ENCODE peak calls at places on chromosomes 12 and 14, in ten cellular contexts. One of them, this sample, is unnamed.

GRCh38 chr12:64797156-64797555 is 27.3 kb upstream of the TBC1D30 start:
- DNase-seq in tibial artery: no peak
- DNase-seq in AG10803: no peak
- DNase-seq in cardiac fibroblast: no peak
- DNase-seq in foreskin fibroblast: no peak
- DNase-seq in pancreas: no peak
- DNase-seq in AG04450: no peak
- DNase-seq in astrocyte of the cerebellum: no peak
- DNase-seq in A549: peak; percentile 22
- DNase-seq in K562: no peak
- DNase-seq in this sample: no peak

GRCh38 chr12:90287585-90287984 is 578.9 kb upstream of the ATP2B1 start:
- DNase-seq in tibial artery: no peak
- DNase-seq in AG10803: no peak
- DNase-seq in cardiac fibroblast: no peak
- DNase-seq in foreskin fibroblast: no peak
- DNase-seq in pancreas: no peak
- DNase-seq in AG04450: no peak
- DNase-seq in astrocyte of the cerebellum: no peak
- DNase-seq in A549: no peak
- DNase-seq in K562: no peak
- DNase-seq in this sample: no peak

GRCh38 chr12:74817499-74817898 is 279.9 kb downstream of the ATXN7L3B start:
- DNase-seq in tibial artery: no peak
- DNase-seq in AG10803: no peak
- DNase-seq in cardiac fibroblast: no peak
- DNase-seq in foreskin fibroblast: no peak
- DNase-seq in pancreas: no peak
- DNase-seq in AG04450: no peak
- DNase-seq in astrocyte of the cerebellum: no peak
- DNase-seq in A549: no peak
- DNase-seq in K562: no peak
- DNase-seq in this sample: no peak

GRCh38 chr14:105474478-105475268 is at the start of gene CRIP2:
- DNase-seq in tibial artery: no peak
- DNase-seq in AG10803: peak; percentile 33
- DNase-seq in cardiac fibroblast: peak; percentile 33
- DNase-seq in foreskin fibroblast: peak; percentile 62
- DNase-seq in pancreas: no peak
- DNase-seq in AG04450: no peak
- DNase-seq in astrocyte of the cerebellum: no peak
- DNase-seq in A549: peak; percentile 51
- DNase-seq in K562: peak; percentile 88
- DNase-seq in this sample: no peak

GRCh38 chr12:108430245-108430644 is 84.8 kb upstream of the FICD start:
- DNase-seq in tibial artery: no peak
- DNase-seq in AG10803: peak; percentile 11
- DNase-seq in cardiac fibroblast: peak; percentile 6
- DNase-seq in foreskin fibroblast: peak; percentile 19
- DNase-seq in pancreas: no peak
- DNase-seq in AG04450: no peak
- DNase-seq in astrocyte of the cerebellum: no peak
- DNase-seq in A549: no peak
- DNase-seq in K562: no peak
- DNase-seq in this sample: no peak

GRCh38 chr12:54413284-54414190 is 5.5 kb downstream of the ITGA5 start:
- DNase-seq in tibial artery: peak; percentile 83
- DNase-seq in AG10803: peak; percentile 66
- DNase-seq in cardiac fibroblast: no peak
- DNase-seq in foreskin fibroblast: no peak
- DNase-seq in pancreas: no peak
- DNase-seq in AG04450: no peak
- DNase-seq in astrocyte of the cerebellum: no peak
- DNase-seq in A549: no peak
- DNase-seq in K562: no peak
- DNase-seq in this sample: no peak

GRCh38 chr12:3897400-3897910 is 24.3 kb upstream of the PARP11 start:
- DNase-seq in tibial artery: no peak
- DNase-seq in AG10803: no peak
- DNase-seq in cardiac fibroblast: no peak
- DNase-seq in foreskin fibroblast: no peak
- DNase-seq in pancreas: no peak
- DNase-seq in AG04450: no peak
- DNase-seq in astrocyte of the cerebellum: no peak
- DNase-seq in A549: no peak
- DNase-seq in K562: no peak
- DNase-seq in this sample: no peak

GRCh38 chr12:55829967-55830600 is 697 bp upstream of the DNAJC14 start:
- DNase-seq in tibial artery: peak; percentile 45
- DNase-seq in AG10803: no peak
- DNase-seq in cardiac fibroblast: no peak
- DNase-seq in foreskin fibroblast: no peak
- DNase-seq in pancreas: peak; percentile 67
- DNase-seq in AG04450: no peak
- DNase-seq in astrocyte of the cerebellum: no peak
- DNase-seq in A549: peak; percentile 23
- DNase-seq in K562: peak; percentile 80
- DNase-seq in this sample: no peak

GRCh38 chr12:119843100-119843499 is 34.0 kb downstream of the CIT start:
- DNase-seq in tibial artery: no peak
- DNase-seq in AG10803: peak; percentile 93
- DNase-seq in cardiac fibroblast: peak; percentile 19
- DNase-seq in foreskin fibroblast: peak; percentile 68
- DNase-seq in pancreas: no peak
- DNase-seq in AG04450: no peak
- DNase-seq in astrocyte of the cerebellum: peak; percentile 73
- DNase-seq in A549: no peak
- DNase-seq in K562: no peak
- DNase-seq in this sample: no peak

GRCh38 chr12:107903377-107904061 is 129.0 kb downstream of the ASCL4 start:
- DNase-seq in tibial artery: no peak
- DNase-seq in AG10803: no peak
- DNase-seq in cardiac fibroblast: peak; percentile 3
- DNase-seq in foreskin fibroblast: peak; percentile 47
- DNase-seq in pancreas: peak; percentile 64
- DNase-seq in AG04450: no peak
- DNase-seq in astrocyte of the cerebellum: no peak
- DNase-seq in A549: peak; percentile 61
- DNase-seq in K562: peak; percentile 90
- DNase-seq in this sample: no peak

GRCh38 chr12:28865776-28866175 is 283.3 kb upstream of the FAR2 start:
- DNase-seq in tibial artery: no peak
- DNase-seq in AG10803: no peak
- DNase-seq in cardiac fibroblast: peak; percentile 52
- DNase-seq in foreskin fibroblast: no peak
- DNase-seq in pancreas: no peak
- DNase-seq in AG04450: no peak
- DNase-seq in astrocyte of the cerebellum: no peak
- DNase-seq in A549: no peak
- DNase-seq in K562: no peak
- DNase-seq in this sample: no peak

GRCh38 chr12:67705394-67706370 is 57.1 kb downstream of the DYRK2 start:
- DNase-seq in tibial artery: no peak
- DNase-seq in AG10803: peak; percentile 75
- DNase-seq in cardiac fibroblast: peak; percentile 86
- DNase-seq in foreskin fibroblast: peak; percentile 89
- DNase-seq in pancreas: no peak
- DNase-seq in AG04450: no peak
- DNase-seq in astrocyte of the cerebellum: no peak
- DNase-seq in A549: peak; percentile 62
- DNase-seq in K562: no peak
- DNase-seq in this sample: peak; percentile 90

GRCh38 chr14:92956961-92957360 is 34.0 kb downstream of the CHGA start:
- DNase-seq in tibial artery: no peak
- DNase-seq in AG10803: no peak
- DNase-seq in cardiac fibroblast: no peak
- DNase-seq in foreskin fibroblast: no peak
- DNase-seq in pancreas: no peak
- DNase-seq in AG04450: no peak
- DNase-seq in astrocyte of the cerebellum: no peak
- DNase-seq in A549: no peak
- DNase-seq in K562: no peak
- DNase-seq in this sample: no peak

GRCh38 chr14:89537911-89538310 is 120.9 kb upstream of the FOXN3 start:
- DNase-seq in tibial artery: no peak
- DNase-seq in AG10803: no peak
- DNase-seq in cardiac fibroblast: no peak
- DNase-seq in foreskin fibroblast: no peak
- DNase-seq in pancreas: no peak
- DNase-seq in AG04450: no peak
- DNase-seq in astrocyte of the cerebellum: no peak
- DNase-seq in A549: no peak
- DNase-seq in K562: no peak
- DNase-seq in this sample: no peak
- TF ChIP-seq CTCF in tibial artery: no peak
- TF ChIP-seq CTCF in AG10803: no peak
- TF ChIP-seq CTCF in cardiac fibroblast: no peak
- TF ChIP-seq CTCF in foreskin fibroblast: no peak
- TF ChIP-seq CTCF in pancreas: no peak
- TF ChIP-seq CTCF in AG04450: peak; percentile 4
- TF ChIP-seq CTCF in astrocyte of the cerebellum: no peak
- TF ChIP-seq CTCF in A549: no peak
- TF ChIP-seq CTCF in K562: no peak
- TF ChIP-seq CTCF in this sample: no peak

GRCh38 chr14:81169267-81169666 is 51.5 kb downstream of the GTF2A1 start:
- DNase-seq in tibial artery: no peak
- DNase-seq in AG10803: no peak
- DNase-seq in cardiac fibroblast: no peak
- DNase-seq in foreskin fibroblast: no peak
- DNase-seq in pancreas: no peak
- DNase-seq in AG04450: no peak
- DNase-seq in astrocyte of the cerebellum: no peak
- DNase-seq in A549: no peak
- DNase-seq in K562: no peak
- DNase-seq in this sample: no peak

GRCh38 chr14:81170104-81170828 is 50.5 kb downstream of the GTF2A1 start:
- DNase-seq in tibial artery: peak; percentile 95
- DNase-seq in AG10803: peak; percentile 87
- DNase-seq in cardiac fibroblast: peak; percentile 91
- DNase-seq in foreskin fibroblast: peak; percentile 93
- DNase-seq in pancreas: peak; percentile 88
- DNase-seq in AG04450: peak; percentile 67
- DNase-seq in astrocyte of the cerebellum: peak; percentile 70
- DNase-seq in A549: peak; percentile 91
- DNase-seq in K562: peak; percentile 71
- DNase-seq in this sample: peak; percentile 51

GRCh38 chr14:81169711-81170103 is 51.1 kb downstream of the GTF2A1 start:
- DNase-seq in tibial artery: peak; percentile 78
- DNase-seq in AG10803: peak; percentile 31
- DNase-seq in cardiac fibroblast: no peak
- DNase-seq in foreskin fibroblast: peak; percentile 57
- DNase-seq in pancreas: peak; percentile 35
- DNase-seq in AG04450: no peak
- DNase-seq in astrocyte of the cerebellum: no peak
- DNase-seq in A549: no peak
- DNase-seq in K562: no peak
- DNase-seq in this sample: no peak

GRCh38 chr14:81172353-81172752 is 48.4 kb downstream of the GTF2A1 start:
- DNase-seq in tibial artery: no peak
- DNase-seq in AG10803: peak; percentile 38
- DNase-seq in cardiac fibroblast: peak; percentile 60
- DNase-seq in foreskin fibroblast: peak; percentile 47
- DNase-seq in pancreas: no peak
- DNase-seq in AG04450: no peak
- DNase-seq in astrocyte of the cerebellum: no peak
- DNase-seq in A549: no peak
- DNase-seq in K562: no peak
- DNase-seq in this sample: no peak

DNA sequence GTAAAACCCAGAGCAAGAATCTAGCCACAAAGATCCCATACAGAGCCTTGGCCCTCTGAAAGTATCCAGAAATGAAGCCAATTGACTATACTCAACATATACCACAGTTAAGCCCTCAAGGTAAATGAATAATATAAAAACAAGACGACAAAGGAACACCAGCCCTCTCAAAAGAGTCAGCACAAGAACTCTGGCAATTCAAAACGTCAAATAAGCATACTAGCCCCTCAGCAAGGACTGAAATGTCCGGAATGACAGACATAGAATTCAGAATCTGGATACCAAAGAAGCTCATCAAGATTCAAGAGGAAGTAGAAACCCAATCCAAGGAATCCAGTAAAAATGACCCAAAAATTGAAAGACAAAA is 49.9 kb downstream of the GTF2A1 start:
- DNase-seq in tibial artery: no peak
- DNase-seq in AG10803: no peak
- DNase-seq in cardiac fibroblast: no peak
- DNase-seq in foreskin fibroblast: no peak
- DNase-seq in pancreas: no peak
- DNase-seq in AG04450: no peak
- DNase-seq in astrocyte of the cerebellum: no peak
- DNase-seq in A549: no peak
- DNase-seq in K562: no peak
- DNase-seq in this sample: no peak
- H3K4me3 ChIP-seq in tibial artery: peak overlapping the region; percentile 61
- H3K4me3 ChIP-seq in AG10803: no peak overlapping the region
- H3K4me3 ChIP-seq in cardiac fibroblast: no peak overlapping the region
- H3K4me3 ChIP-seq in foreskin fibroblast: peak overlapping the region; percentile 65
- H3K4me3 ChIP-seq in pancreas: no peak overlapping the region
- H3K4me3 ChIP-seq in AG04450: no peak overlapping the region
- H3K4me3 ChIP-seq in astrocyte of the cerebellum: no peak overlapping the region
- H3K4me3 ChIP-seq in A549: no peak overlapping the region
- H3K4me3 ChIP-seq in K562: peak overlapping the region; percentile 44
- H3K4me3 ChIP-seq in this sample: no peak overlapping the region

GRCh38 chr14:79369359-79370332 is 841.7 kb downstream of the DIO2 start:
- DNase-seq in tibial artery: no peak
- DNase-seq in AG10803: peak; percentile 51
- DNase-seq in cardiac fibroblast: peak; percentile 97
- DNase-seq in foreskin fibroblast: peak; percentile 70
- DNase-seq in pancreas: peak; percentile 24
- DNase-seq in AG04450: peak; percentile 92
- DNase-seq in astrocyte of the cerebellum: peak; percentile 62
- DNase-seq in A549: peak; percentile 88
- DNase-seq in K562: no peak
- DNase-seq in this sample: peak; percentile 37
- TF ChIP-seq CTCF in tibial artery: no peak
- TF ChIP-seq CTCF in AG10803: peak; percentile 1
- TF ChIP-seq CTCF in cardiac fibroblast: peak; percentile 16
- TF ChIP-seq CTCF in foreskin fibroblast: peak; percentile 9
- TF ChIP-seq CTCF in pancreas: no peak
- TF ChIP-seq CTCF in AG04450: peak; percentile 36
- TF ChIP-seq CTCF in astrocyte of the cerebellum: no peak
- TF ChIP-seq CTCF in A549: no peak
- TF ChIP-seq CTCF in K562: no peak
- TF ChIP-seq CTCF in this sample: peak; percentile 16

GRCh38 chr14:94124582-94125377 is 4.6 kb downstream of the IFI27L2 start:
- DNase-seq in tibial artery: no peak
- DNase-seq in AG10803: no peak
- DNase-seq in cardiac fibroblast: no peak
- DNase-seq in foreskin fibroblast: no peak
- DNase-seq in pancreas: no peak
- DNase-seq in AG04450: no peak
- DNase-seq in astrocyte of the cerebellum: no peak
- DNase-seq in A549: no peak
- DNase-seq in K562: no peak
- DNase-seq in this sample: no peak
- H3K4me3 ChIP-seq in tibial artery: no peak overlapping the region
- H3K4me3 ChIP-seq in AG10803: no peak overlapping the region
- H3K4me3 ChIP-seq in cardiac fibroblast: no peak overlapping the region
- H3K4me3 ChIP-seq in foreskin fibroblast: no peak overlapping the region
- H3K4me3 ChIP-seq in pancreas: no peak overlapping the region
- H3K4me3 ChIP-seq in AG04450: no peak overlapping the region
- H3K4me3 ChIP-seq in astrocyte of the cerebellum: no peak overlapping the region
- H3K4me3 ChIP-seq in A549: no peak overlapping the region
- H3K4me3 ChIP-seq in K562: no peak overlapping the region
- H3K4me3 ChIP-seq in this sample: no peak overlapping the region

This sample was measured in BJ.